ENCODE peak calls at places on chromosomes 6 and 20, in nine cellular contexts. One of them, this sample, is unnamed.

GRCh38 chr6:132060591-132060990 is 109.4 kb upstream of the CCN2 start:
- DNase-seq in lung: no peak
- DNase-seq in BJ: no peak
- DNase-seq in A549: peak
- DNase-seq in kidney: no peak
- DNase-seq in IMR-90: peak
- DNase-seq in NT2/D1: no peak
- DNase-seq in cardiac muscle cell: no peak
- DNase-seq in SK-N-SH: no peak
- DNase-seq in this sample: no peak

GRCh38 chr20:44423480-44423879 is 52.2 kb upstream of the TTPAL start:
- DNase-seq in BJ: no peak
- DNase-seq in lung: no peak
- DNase-seq in SK-N-SH: no peak
- DNase-seq in cardiac muscle cell: no peak
- DNase-seq in NT2/D1: no peak
- DNase-seq in IMR-90: no peak
- DNase-seq in kidney: no peak
- DNase-seq in A549: no peak
- DNase-seq in this sample: no peak

GRCh38 chr6:131936156-131936555 is 15.0 kb downstream of the CCN2 start:
- DNase-seq in cardiac muscle cell: no peak
- DNase-seq in NT2/D1: no peak
- DNase-seq in A549: no peak
- DNase-seq in IMR-90: no peak
- DNase-seq in BJ: no peak
- DNase-seq in SK-N-SH: no peak
- DNase-seq in kidney: no peak
- DNase-seq in lung: no peak
- DNase-seq in this sample: no peak

GRCh38 chr6:31838968-31839367 is 11.4 kb downstream of the HSPA1B start:
- DNase-seq in lung: no peak
- DNase-seq in IMR-90: no peak
- DNase-seq in kidney: no peak
- DNase-seq in A549: no peak
- DNase-seq in BJ: no peak
- DNase-seq in cardiac muscle cell: no peak
- DNase-seq in SK-N-SH: no peak
- DNase-seq in NT2/D1: no peak
- DNase-seq in this sample: no peak

GRCh38 chr6:6466967-6467761 is 121.4 kb upstream of the LY86 start:
- DNase-seq in BJ: no peak
- DNase-seq in cardiac muscle cell: no peak
- DNase-seq in IMR-90: no peak
- DNase-seq in NT2/D1: no peak
- DNase-seq in SK-N-SH: no peak
- DNase-seq in kidney: no peak
- DNase-seq in lung: no peak
- DNase-seq in A549: no peak
- DNase-seq in this sample: no peak

GRCh38 chr6:78062993-78063392 is 410.2 kb downstream of the MEI4 start:
- DNase-seq in NT2/D1: no peak
- DNase-seq in BJ: no peak
- DNase-seq in A549: no peak
- DNase-seq in kidney: no peak
- DNase-seq in lung: no peak
- DNase-seq in cardiac muscle cell: no peak
- DNase-seq in SK-N-SH: no peak
- DNase-seq in IMR-90: no peak
- DNase-seq in this sample: no peak

GRCh38 chr6:167422934-167423333 is 98.0 kb downstream of the TTLL2 start:
- DNase-seq in BJ: no peak
- DNase-seq in IMR-90: no peak
- DNase-seq in cardiac muscle cell: no peak
- DNase-seq in NT2/D1: no peak
- DNase-seq in kidney: no peak
- DNase-seq in SK-N-SH: peak
- DNase-seq in A549: no peak
- DNase-seq in lung: no peak
- DNase-seq in this sample: no peak

GRCh38 chr20:63573739-63574131 is 304 bp downstream of the HELZ2 start:
- DNase-seq in cardiac muscle cell: no peak
- DNase-seq in BJ: no peak
- DNase-seq in A549: no peak
- DNase-seq in SK-N-SH: no peak
- DNase-seq in kidney: no peak
- DNase-seq in IMR-90: no peak
- DNase-seq in lung: no peak
- DNase-seq in NT2/D1: no peak
- DNase-seq in this sample: no peak

GRCh38 chr20:44644384-44645131 is 6.9 kb downstream of the ADA start:
- DNase-seq in NT2/D1: no peak
- DNase-seq in IMR-90: no peak
- DNase-seq in kidney: peak
- DNase-seq in lung: no peak
- DNase-seq in BJ: no peak
- DNase-seq in SK-N-SH: no peak
- DNase-seq in A549: peak
- DNase-seq in cardiac muscle cell: no peak
- DNase-seq in this sample: no peak

GRCh38 chr6:109091314-109092009 is 3.2 kb downstream of the SESN1 start:
- DNase-seq in cardiac muscle cell: no peak
- DNase-seq in SK-N-SH: no peak
- DNase-seq in BJ: no peak
- DNase-seq in lung: no peak
- DNase-seq in kidney: no peak
- DNase-seq in A549: no peak
- DNase-seq in NT2/D1: no peak
- DNase-seq in IMR-90: no peak
- DNase-seq in this sample: no peak

GRCh38 chr6:109094351-109095035 is at the start of gene SESN1:
- DNase-seq in lung: peak
- DNase-seq in IMR-90: peak
- DNase-seq in kidney: peak
- DNase-seq in cardiac muscle cell: peak
- DNase-seq in A549: peak
- DNase-seq in SK-N-SH: peak
- DNase-seq in NT2/D1: peak
- DNase-seq in BJ: peak
- DNase-seq in this sample: peak

GRCh38 chr6:109095036-109095820 is at the start of gene CEP57L1:
- DNase-seq in SK-N-SH: peak
- DNase-seq in BJ: peak
- DNase-seq in A549: peak
- DNase-seq in IMR-90: peak
- DNase-seq in kidney: peak
- DNase-seq in cardiac muscle cell: peak
- DNase-seq in NT2/D1: peak
- DNase-seq in lung: peak
- DNase-seq in this sample: peak

GRCh38 chr6:109093732-109094131 is 914 bp downstream of the SESN1 start:
- DNase-seq in NT2/D1: no peak
- DNase-seq in lung: no peak
- DNase-seq in cardiac muscle cell: no peak
- DNase-seq in kidney: no peak
- DNase-seq in BJ: no peak
- DNase-seq in IMR-90: peak
- DNase-seq in SK-N-SH: no peak
- DNase-seq in A549: no peak
- DNase-seq in this sample: no peak

DNA sequence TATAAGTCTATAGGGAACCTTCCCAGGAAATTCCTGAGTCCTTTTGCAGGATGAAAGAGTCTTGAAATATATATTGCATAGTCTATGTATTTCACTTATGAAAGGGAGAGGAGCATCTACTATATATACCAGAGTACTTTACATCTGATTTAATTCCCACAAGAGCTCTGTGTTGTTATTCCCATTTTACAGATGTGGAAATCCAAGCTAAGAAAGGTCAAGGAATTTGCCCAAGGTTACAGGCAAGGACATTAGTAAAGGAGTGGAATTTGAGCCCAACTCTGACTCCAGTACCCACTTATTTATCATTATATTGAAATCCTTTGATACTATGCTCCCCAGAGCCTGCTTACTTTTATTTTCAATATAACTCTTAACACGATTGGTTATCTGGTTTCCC is 2.6 kb downstream of the SESN1 start:
- DNase-seq in NT2/D1: no peak
- DNase-seq in IMR-90: no peak
- DNase-seq in cardiac muscle cell: no peak
- DNase-seq in A549: no peak
- DNase-seq in BJ: no peak
- DNase-seq in lung: no peak
- DNase-seq in kidney: no peak
- DNase-seq in SK-N-SH: no peak
- DNase-seq in this sample: no peak
- H3K4me3 ChIP-seq in NT2/D1: no peak
- H3K4me3 ChIP-seq in IMR-90: no peak
- H3K4me3 ChIP-seq in cardiac muscle cell: peak
- H3K4me3 ChIP-seq in A549: no peak
- H3K4me3 ChIP-seq in BJ: no peak
- H3K4me3 ChIP-seq in lung: no peak
- H3K4me3 ChIP-seq in kidney: peak
- H3K4me3 ChIP-seq in SK-N-SH: peak
- H3K4me3 ChIP-seq in this sample: no peak

DNA sequence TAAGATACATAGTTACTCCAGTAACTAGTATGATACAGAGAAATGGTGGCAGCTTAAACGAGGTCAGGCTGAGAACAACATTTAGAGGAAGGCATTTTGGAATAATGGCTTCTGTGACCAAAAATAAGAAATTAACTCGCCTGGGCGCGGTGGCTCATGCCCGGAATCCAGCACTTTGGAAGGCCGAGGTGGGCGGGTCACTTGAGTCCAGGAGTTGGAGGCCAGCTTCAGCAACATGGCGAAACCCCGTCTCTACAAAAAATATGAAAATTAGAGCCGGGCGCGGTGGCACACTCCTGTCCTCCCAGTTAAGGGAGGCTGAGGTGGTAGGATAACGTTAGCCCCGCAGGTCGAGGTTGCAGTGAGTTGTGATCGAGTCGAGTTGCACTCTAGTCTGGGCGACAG is 1.8 kb downstream of the IGF2R start:
- DNase-seq in SK-N-SH: no peak
- DNase-seq in A549: no peak
- DNase-seq in BJ: no peak
- DNase-seq in lung: no peak
- DNase-seq in kidney: no peak
- DNase-seq in cardiac muscle cell: no peak
- DNase-seq in IMR-90: no peak
- DNase-seq in NT2/D1: no peak
- DNase-seq in this sample: no peak
- H3K4me3 ChIP-seq in SK-N-SH: peak
- H3K4me3 ChIP-seq in A549: peak
- H3K4me3 ChIP-seq in BJ: no peak
- H3K4me3 ChIP-seq in lung: no peak
- H3K4me3 ChIP-seq in kidney: peak
- H3K4me3 ChIP-seq in cardiac muscle cell: no peak
- H3K4me3 ChIP-seq in IMR-90: no peak
- H3K4me3 ChIP-seq in NT2/D1: no peak
- H3K4me3 ChIP-seq in this sample: no peak

GRCh38 chr6:34424200-34425131 is 1.4 kb downstream of the RPS10 start:
- DNase-seq in A549: no peak
- DNase-seq in NT2/D1: peak
- DNase-seq in cardiac muscle cell: no peak
- DNase-seq in BJ: no peak
- DNase-seq in SK-N-SH: no peak
- DNase-seq in lung: no peak
- DNase-seq in kidney: no peak
- DNase-seq in IMR-90: no peak
- DNase-seq in this sample: no peak
- H3K4me3 ChIP-seq in A549: peak
- H3K4me3 ChIP-seq in NT2/D1: peak
- H3K4me3 ChIP-seq in cardiac muscle cell: peak
- H3K4me3 ChIP-seq in BJ: peak
- H3K4me3 ChIP-seq in SK-N-SH: peak
- H3K4me3 ChIP-seq in lung: peak
- H3K4me3 ChIP-seq in kidney: peak
- H3K4me3 ChIP-seq in IMR-90: peak
- H3K4me3 ChIP-seq in this sample: peak

DNA sequence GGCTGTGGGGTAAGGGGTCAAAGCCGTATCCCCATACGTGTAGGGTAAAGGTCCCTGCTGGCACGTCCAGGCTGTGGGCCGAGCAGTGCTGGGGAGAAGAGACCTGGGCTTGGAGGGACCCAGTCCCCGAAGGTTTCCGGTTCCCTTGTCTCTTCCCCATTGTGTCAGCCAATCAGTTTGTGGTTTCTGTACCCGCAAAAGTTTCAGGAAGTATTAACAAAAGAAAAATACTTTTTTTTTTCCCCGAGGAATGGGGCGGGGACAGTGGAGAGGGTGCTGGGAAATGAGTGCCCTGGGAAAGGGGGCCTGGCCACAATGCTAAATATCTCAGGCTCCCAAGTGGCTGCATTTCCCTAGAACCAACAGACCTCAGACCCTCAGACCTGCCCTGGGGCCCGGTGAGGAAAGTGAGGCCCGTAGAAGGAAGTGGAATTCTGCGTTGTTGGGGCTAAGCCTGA is 15.2 kb upstream of the AMD1 start:
- DNase-seq in IMR-90: no peak
- DNase-seq in lung: peak
- DNase-seq in A549: no peak
- DNase-seq in BJ: no peak
- DNase-seq in kidney: no peak
- DNase-seq in NT2/D1: no peak
- DNase-seq in SK-N-SH: no peak
- DNase-seq in cardiac muscle cell: no peak
- DNase-seq in this sample: no peak
- H3K4me3 ChIP-seq in IMR-90: no peak
- H3K4me3 ChIP-seq in lung: no peak
- H3K4me3 ChIP-seq in A549: no peak
- H3K4me3 ChIP-seq in BJ: no peak
- H3K4me3 ChIP-seq in kidney: no peak
- H3K4me3 ChIP-seq in NT2/D1: no peak
- H3K4me3 ChIP-seq in SK-N-SH: no peak
- H3K4me3 ChIP-seq in cardiac muscle cell: no peak
- H3K4me3 ChIP-seq in this sample: no peak

GRCh38 chr6:40268166-40268958 is 318.8 kb downstream of the LRFN2 start:
- DNase-seq in BJ: no peak
- DNase-seq in NT2/D1: no peak
- DNase-seq in kidney: no peak
- DNase-seq in A549: no peak
- DNase-seq in SK-N-SH: no peak
- DNase-seq in lung: no peak
- DNase-seq in cardiac muscle cell: no peak
- DNase-seq in IMR-90: no peak
- DNase-seq in this sample: no peak
- H3K4me3 ChIP-seq in BJ: no peak
- H3K4me3 ChIP-seq in NT2/D1: no peak
- H3K4me3 ChIP-seq in kidney: no peak
- H3K4me3 ChIP-seq in A549: no peak
- H3K4me3 ChIP-seq in SK-N-SH: no peak
- H3K4me3 ChIP-seq in lung: no peak
- H3K4me3 ChIP-seq in cardiac muscle cell: no peak
- H3K4me3 ChIP-seq in IMR-90: no peak
- H3K4me3 ChIP-seq in this sample: no peak

GRCh38 chr6:89144358-89145041 is 1.4 kb upstream of the PM20D2 start:
- DNase-seq in IMR-90: no peak
- DNase-seq in BJ: no peak
- DNase-seq in NT2/D1: no peak
- DNase-seq in kidney: no peak
- DNase-seq in lung: no peak
- DNase-seq in SK-N-SH: peak
- DNase-seq in cardiac muscle cell: no peak
- DNase-seq in A549: no peak
- DNase-seq in this sample: no peak
- H3K4me3 ChIP-seq in IMR-90: no peak
- H3K4me3 ChIP-seq in BJ: no peak
- H3K4me3 ChIP-seq in NT2/D1: no peak
- H3K4me3 ChIP-seq in kidney: no peak
- H3K4me3 ChIP-seq in lung: no peak
- H3K4me3 ChIP-seq in SK-N-SH: no peak
- H3K4me3 ChIP-seq in cardiac muscle cell: no peak
- H3K4me3 ChIP-seq in A549: no peak
- H3K4me3 ChIP-seq in this sample: no peak

GRCh38 chr6:19869464-19869863 is 32.3 kb downstream of the ID4 start:
- DNase-seq in A549: peak
- DNase-seq in BJ: no peak
- DNase-seq in lung: no peak
- DNase-seq in cardiac muscle cell: no peak
- DNase-seq in NT2/D1: no peak
- DNase-seq in kidney: no peak
- DNase-seq in IMR-90: no peak
- DNase-seq in SK-N-SH: no peak
- DNase-seq in this sample: no peak
- H3K4me3 ChIP-seq in A549: no peak
- H3K4me3 ChIP-seq in BJ: no peak
- H3K4me3 ChIP-seq in lung: no peak
- H3K4me3 ChIP-seq in cardiac muscle cell: no peak
- H3K4me3 ChIP-seq in NT2/D1: no peak
- H3K4me3 ChIP-seq in kidney: no peak
- H3K4me3 ChIP-seq in IMR-90: no peak
- H3K4me3 ChIP-seq in SK-N-SH: no peak
- H3K4me3 ChIP-seq in this sample: no peak

This sample was measured in body of pancreas.